ENCODE peak calls at places on chromosomes 12 and 14, in four cellular contexts. One of them, this sample, is unnamed.

GRCh38 chr14:85554106-85554505 is 24.2 kb downstream of the FLRT2 start:
- DNase-seq in NCI-H69: no peak
- DNase-seq in heart right ventricle: no peak
- DNase-seq in posterior vena cava: no peak
- DNase-seq in this sample: no peak

GRCh38 chr12:57055834-57056233 is 5.9 kb upstream of the MYO1A start:
- DNase-seq in NCI-H69: no peak
- DNase-seq in heart right ventricle: no peak
- DNase-seq in posterior vena cava: no peak
- DNase-seq in this sample: no peak

GRCh38 chr14:84445486-84445885 is 1084.5 kb upstream of the FLRT2 start:
- DNase-seq in NCI-H69: no peak
- DNase-seq in heart right ventricle: no peak
- DNase-seq in posterior vena cava: no peak
- DNase-seq in this sample: no peak

GRCh38 chr12:16349132-16349463 is 1.7 kb downstream of the MGST1 start:
- DNase-seq in NCI-H69: peak
- DNase-seq in heart right ventricle: peak
- DNase-seq in posterior vena cava: peak
- DNase-seq in this sample: no peak

GRCh38 chr12:95815635-95816212 is 25.2 kb upstream of the NTN4 start:
- DNase-seq in NCI-H69: peak
- DNase-seq in heart right ventricle: no peak
- DNase-seq in posterior vena cava: no peak
- DNase-seq in this sample: peak

GRCh38 chr12:120940799-120941198 is 36.6 kb upstream of the SPPL3 start:
- DNase-seq in NCI-H69: no peak
- DNase-seq in heart right ventricle: no peak
- DNase-seq in posterior vena cava: no peak
- DNase-seq in this sample: peak

GRCh38 chr12:113850309-113851056 is 115.6 kb downstream of the RBM19 start:
- DNase-seq in NCI-H69: peak
- DNase-seq in heart right ventricle: peak
- DNase-seq in posterior vena cava: peak
- DNase-seq in this sample: no peak

GRCh38 chr14:90382491-90383125 is 14.2 kb upstream of the CALM1 start:
- DNase-seq in NCI-H69: peak
- DNase-seq in heart right ventricle: peak
- DNase-seq in posterior vena cava: peak
- DNase-seq in this sample: peak

GRCh38 chr12:76183459-76184186 is 99.1 kb upstream of the NAP1L1 start:
- DNase-seq in NCI-H69: no peak
- DNase-seq in heart right ventricle: no peak
- DNase-seq in posterior vena cava: no peak
- DNase-seq in this sample: peak

GRCh38 chr12:82279597-82279996 is 78.6 kb downstream of the CCDC59 start:
- DNase-seq in NCI-H69: peak
- DNase-seq in heart right ventricle: no peak
- DNase-seq in posterior vena cava: no peak
- DNase-seq in this sample: no peak

GRCh38 chr12:42790761-42791151 is 201.2 kb upstream of the PRICKLE1 start:
- DNase-seq in NCI-H69: no peak
- DNase-seq in heart right ventricle: no peak
- DNase-seq in posterior vena cava: no peak
- DNase-seq in this sample: no peak

GRCh38 chr14:105090493-105091334 is 25.5 kb upstream of the GPR132 start:
- DNase-seq in NCI-H69: peak
- DNase-seq in heart right ventricle: peak
- DNase-seq in posterior vena cava: peak
- DNase-seq in this sample: peak

GRCh38 chr12:98601924-98602323 is 8.4 kb downstream of the SLC25A3 start:
- DNase-seq in NCI-H69: no peak
- DNase-seq in heart right ventricle: no peak
- DNase-seq in posterior vena cava: no peak
- DNase-seq in this sample: no peak

GRCh38 chr12:90801776-90802175 is 153.2 kb downstream of the CCER1 start:
- DNase-seq in NCI-H69: peak
- DNase-seq in heart right ventricle: no peak
- DNase-seq in posterior vena cava: no peak
- DNase-seq in this sample: no peak

GRCh38 chr12:6067152-6067916 is 57.1 kb downstream of the VWF start:
- DNase-seq in NCI-H69: no peak
- DNase-seq in heart right ventricle: no peak
- DNase-seq in posterior vena cava: no peak
- DNase-seq in this sample: no peak

GRCh38 chr12:116736962-116737773 is 701 bp downstream of the SPRING1 start:
- DNase-seq in NCI-H69: peak
- DNase-seq in heart right ventricle: no peak
- DNase-seq in posterior vena cava: no peak
- DNase-seq in this sample: peak

GRCh38 chr12:1915082-1915968 is 3.1 kb downstream of the CACNA2D4 start:
- DNase-seq in NCI-H69: no peak
- DNase-seq in heart right ventricle: no peak
- DNase-seq in posterior vena cava: peak
- DNase-seq in this sample: no peak

GRCh38 chr12:38847247-38847646 is 58.1 kb downstream of the CPNE8 start:
- DNase-seq in NCI-H69: no peak
- DNase-seq in heart right ventricle: no peak
- DNase-seq in posterior vena cava: no peak
- DNase-seq in this sample: peak

GRCh38 chr12:18696971-18697602 is 40.7 kb downstream of the PLCZ1 start:
- DNase-seq in NCI-H69: no peak
- DNase-seq in heart right ventricle: no peak
- DNase-seq in posterior vena cava: no peak
- DNase-seq in this sample: no peak

GRCh38 chr14:92540472-92541048 is 27.0 kb downstream of the RIN3 start:
- DNase-seq in NCI-H69: peak
- DNase-seq in heart right ventricle: peak
- DNase-seq in posterior vena cava: peak
- DNase-seq in this sample: peak

GRCh38 chr12:128606040-128606439 is 217.7 kb downstream of the SLC15A4 start:
- DNase-seq in NCI-H69: peak
- DNase-seq in heart right ventricle: no peak
- DNase-seq in posterior vena cava: no peak
- DNase-seq in this sample: peak

GRCh38 chr12:5428332-5429221 is 3.3 kb upstream of the NTF3 start:
- DNase-seq in NCI-H69: peak
- DNase-seq in heart right ventricle: no peak
- DNase-seq in posterior vena cava: no peak
- DNase-seq in this sample: no peak

GRCh38 chr12:55845785-55846496 is 3.2 kb upstream of the MMP19 start:
- DNase-seq in NCI-H69: peak
- DNase-seq in heart right ventricle: no peak
- DNase-seq in posterior vena cava: no peak
- DNase-seq in this sample: no peak

GRCh38 chr14:61515436-61516124 is 179.7 kb upstream of the HIF1A start:
- DNase-seq in NCI-H69: no peak
- DNase-seq in heart right ventricle: no peak
- DNase-seq in posterior vena cava: no peak
- DNase-seq in this sample: no peak

GRCh38 chr12:11771356-11771755 is 121.9 kb downstream of the ETV6 start:
- DNase-seq in NCI-H69: no peak
- DNase-seq in heart right ventricle: no peak
- DNase-seq in posterior vena cava: no peak
- DNase-seq in this sample: peak

GRCh38 chr12:108964391-108965166 is 56.3 kb downstream of the SVOP start:
- DNase-seq in NCI-H69: peak
- DNase-seq in heart right ventricle: no peak
- DNase-seq in posterior vena cava: no peak
- DNase-seq in this sample: no peak

GRCh38 chr14:97513891-97514290 is 716.7 kb downstream of the VRK1 start:
- DNase-seq in NCI-H69: no peak
- DNase-seq in heart right ventricle: no peak
- DNase-seq in posterior vena cava: no peak
- DNase-seq in this sample: no peak